ENCODE peak calls at places on chromosomes 7 and 10, in four cellular contexts. Q, E, R and H are unnamed samples.

GRCh38 chr10:48332871-48333216 is 26.4 kb downstream of the MAPK8 start:
- DNase-seq in Q (no peak), E (no peak), R (no peak), H (peak; percentile 66)

GRCh38 chr7:9657257-9657656 is 1223.8 kb downstream of the NXPH1 start:
- DNase-seq in Q (peak; percentile 14), E (no peak), R (no peak), H (no peak)

GRCh38 chr7:100583132-100584045 is 2.5 kb downstream of the LRCH4 start:
- DNase-seq in Q (no peak), E (no peak), R (peak; percentile 73), H (no peak)

GRCh38 chr7:55571534-55572377 is 546 bp downstream of the VOPP1 start:
- DNase-seq in Q (peak; percentile 42), E (peak; percentile 62), R (peak; percentile 60), H (peak; percentile 36)

GRCh38 chr7:81470084-81470723 is 299.6 kb downstream of the HGF start:
- DNase-seq in Q (peak; percentile 68), E (peak; percentile 81), R (peak; percentile 78), H (peak; percentile 56)

GRCh38 chr7:151062399-151063211 is 3.2 kb downstream of the SLC4A2 start:
- DNase-seq in Q (no peak), E (peak; percentile 86), R (no peak), H (peak; percentile 1)

GRCh38 chr7:150410680-150411346 is 31.7 kb downstream of the ZNF775 start:
- DNase-seq in Q (no peak), E (no peak), R (no peak), H (no peak)

GRCh38 chr7:135012229-135012628 is 25.9 kb downstream of the AGBL3 start:
- DNase-seq in Q (no peak), E (no peak), R (no peak), H (no peak)

GRCh38 chr7:44043902-44044301 is 600 bp upstream of the DBNL start:
- DNase-seq in Q (no peak), E (no peak), R (no peak), H (no peak)

GRCh38 chr7:140212100-140212881 is 35.5 kb upstream of the KDM7A start:
- DNase-seq in Q (no peak), E (peak; percentile 35), R (peak; percentile 17), H (no peak)

GRCh38 chr7:24591152-24591551 is 17.9 kb downstream of the PALS2 start:
- DNase-seq in Q (no peak), E (no peak), R (no peak), H (no peak)

GRCh38 chr7:108525327-108525984 is 479 bp downstream of the PNPLA8 start:
- DNase-seq in Q (peak; percentile 91), E (peak; percentile 85), R (peak; percentile 77), H (no peak)

GRCh38 chr10:132684164-132684891 is 101.6 kb downstream of the NKX6-2 start:
- DNase-seq in Q (no peak), E (no peak), R (peak; percentile 69), H (no peak)

GRCh38 chr7:716212-716611 is 10.3 kb upstream of the DNAAF5 start:
- DNase-seq in Q (no peak), E (no peak), R (no peak), H (no peak)

GRCh38 chr10:132502544-132503300 is 34.9 kb upstream of the INPP5A start:
- DNase-seq in Q (no peak), E (no peak), R (no peak), H (no peak)

GRCh38 chr10:113108180-113108835 is 158.3 kb downstream of the TCF7L2 start:
- DNase-seq in Q (no peak), E (no peak), R (no peak), H (no peak)

GRCh38 chr7:39967420-39968161 is 17.5 kb downstream of the CDK13 start:
- DNase-seq in Q (no peak), E (no peak), R (no peak), H (no peak)

GRCh38 chr10:21535494-21535818 is 1.4 kb downstream of the MLLT10 start:
- DNase-seq in Q (no peak), E (no peak), R (no peak), H (no peak)

GRCh38 chr7:37312608-37313007 is 136.1 kb downstream of the ELMO1 start:
- DNase-seq in Q (no peak), E (no peak), R (no peak), H (no peak)

GRCh38 chr10:16989826-16990293 is 139.8 kb downstream of the CUBN start:
- DNase-seq in Q (no peak), E (peak; percentile 52), R (no peak), H (no peak)

GRCh38 chr10:119250641-119251314 is 43.4 kb downstream of the GRK5 start:
- DNase-seq in Q (no peak), E (peak; percentile 29), R (peak; percentile 90), H (no peak)

GRCh38 chr10:24721254-24722106 is 2.2 kb downstream of the ARHGAP21 start:
- DNase-seq in Q (no peak), E (peak; percentile 11), R (peak; percentile 44), H (no peak)

GRCh38 chr10:123390332-123390731 is 236.1 kb downstream of the BUB3 start:
- DNase-seq in Q (no peak), E (no peak), R (no peak), H (no peak)

GRCh38 chr10:77591238-77591880 is 46.2 kb downstream of the KCNMA1 start:
- DNase-seq in Q (no peak), E (no peak), R (no peak), H (no peak)

GRCh38 chr7:146636033-146636356 is 519.4 kb downstream of the CNTNAP2 start:
- DNase-seq in Q (no peak), E (no peak), R (no peak), H (no peak)

GRCh38 chr7:94418851-94419250 is 24.2 kb downstream of the COL1A2 start:
- DNase-seq in Q (no peak), E (no peak), R (no peak), H (no peak)

GRCh38 chr10:21649441-21649872 is 115.4 kb downstream of the MLLT10 start:
- DNase-seq in Q (no peak), E (no peak), R (no peak), H (no peak)

GRCh38 chr10:60099998-60100747 is 193.8 kb upstream of the CCDC6 start:
- DNase-seq in Q (peak; percentile 18), E (peak; percentile 53), R (peak; percentile 71), H (no peak)